ENCODE peak calls at places on chromosomes 11 and 22, in nine cellular contexts. L is MM.1S; J is body of pancreas; I is upper lobe of right lung; T is fibroblast of mammary gland; K is Caco-2; O is lower leg skin; H is CD8-positive, alpha-beta T cell; D is heart left ventricle. X is an unnamed sample.

GRCh38 chr11:61332266-61332822 is 561 bp downstream of the DDB1 start:
- DNase-seq in H (no peak), J (no peak), T (peak), D (no peak), L (no peak), K (peak), O (no peak), I (no peak), X (peak)

GRCh38 chr11:12353534-12353933 is 23.8 kb upstream of the PARVA start:
- DNase-seq in I (no peak), D (no peak), O (no peak), K (no peak), T (no peak), J (no peak), L (no peak), H (no peak), X (no peak)

GRCh38 chr11:95358516-95359322 is 127.7 kb upstream of the SESN3 start:
- DNase-seq in L (no peak), O (no peak), D (no peak), I (no peak), K (peak), T (no peak), H (no peak), J (peak), X (no peak)

GRCh38 chr22:39907035-39907434 is 6.2 kb downstream of the GRAP2 start:
- DNase-seq in T (no peak), I (no peak), K (no peak), O (no peak), L (no peak), J (no peak), D (no peak), H (no peak), X (no peak)

GRCh38 chr22:43535741-43536140 is 123.9 kb downstream of the MPPED1 start:
- DNase-seq in H (no peak), D (no peak), L (no peak), K (no peak), T (no peak), I (peak), O (no peak), J (no peak), X (no peak)

GRCh38 chr11:130043575-130043974 is 26.1 kb upstream of the APLP2 start:
- DNase-seq in H (no peak), K (no peak), J (peak), D (peak), I (no peak), T (no peak), O (no peak), L (no peak), X (no peak)

GRCh38 chr11:36012410-36012809 is 68.5 kb downstream of the LDLRAD3 start:
- DNase-seq in O (no peak), I (no peak), J (no peak), D (no peak), H (no peak), L (no peak), T (peak), K (no peak), X (no peak)

GRCh38 chr11:94740083-94740974 is 27.8 kb upstream of the AMOTL1 start:
- DNase-seq in I (peak), L (peak), O (peak), H (no peak), J (peak), K (no peak), D (peak), T (no peak), X (peak)

GRCh38 chr11:3043315-3043871 is 13.8 kb downstream of the CARS1 start:
- DNase-seq in T (peak), I (no peak), L (no peak), H (no peak), K (no peak), O (no peak), D (peak), J (peak), X (no peak)

DNA sequence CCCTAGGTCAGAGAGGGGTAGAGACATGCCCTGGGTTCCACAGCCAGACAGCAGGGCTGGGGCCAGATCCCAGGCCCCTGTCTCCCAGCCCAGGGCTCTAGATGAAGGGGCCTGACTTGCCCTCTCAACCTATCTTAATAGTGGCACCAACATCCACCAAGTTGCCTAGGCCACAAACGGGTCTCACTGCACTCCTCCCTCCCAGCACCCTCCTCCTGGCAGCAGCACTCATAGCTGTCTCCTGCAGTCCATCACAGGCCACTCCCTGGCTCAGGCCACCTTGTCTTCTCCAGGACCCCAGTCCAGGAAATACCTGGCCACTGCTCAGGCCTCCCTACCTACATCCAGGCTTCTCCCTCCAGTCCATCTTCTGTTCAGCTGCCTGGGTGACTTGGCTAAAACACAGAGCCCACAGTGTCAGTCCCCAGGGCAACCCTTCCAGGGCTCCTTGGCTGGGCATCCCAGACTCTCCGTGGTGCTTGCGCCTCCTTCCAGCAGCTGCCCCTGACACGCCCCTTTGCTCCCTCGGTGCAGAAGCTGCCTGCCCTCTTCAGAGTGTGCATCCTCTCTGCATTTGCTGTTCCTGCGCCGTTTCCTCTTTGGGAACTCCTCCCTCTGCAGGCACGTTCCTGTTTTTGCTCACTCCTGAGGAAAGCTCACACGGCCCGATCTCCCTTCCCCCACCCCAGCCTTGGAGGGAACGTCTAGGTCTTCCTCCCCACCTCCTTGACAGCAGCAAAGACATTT is 40.5 kb downstream of the LRRC32 start:
- DNase-seq in T (peak), K (no peak), L (no peak), I (peak), O (peak), H (no peak), D (peak), J (peak), X (no peak)
- TF ChIP-seq CTCF in T (peak), K (no peak), L (no peak), I (no peak), O (no peak), H (no peak), D (no peak), J (no peak), X (no peak)

DNA sequence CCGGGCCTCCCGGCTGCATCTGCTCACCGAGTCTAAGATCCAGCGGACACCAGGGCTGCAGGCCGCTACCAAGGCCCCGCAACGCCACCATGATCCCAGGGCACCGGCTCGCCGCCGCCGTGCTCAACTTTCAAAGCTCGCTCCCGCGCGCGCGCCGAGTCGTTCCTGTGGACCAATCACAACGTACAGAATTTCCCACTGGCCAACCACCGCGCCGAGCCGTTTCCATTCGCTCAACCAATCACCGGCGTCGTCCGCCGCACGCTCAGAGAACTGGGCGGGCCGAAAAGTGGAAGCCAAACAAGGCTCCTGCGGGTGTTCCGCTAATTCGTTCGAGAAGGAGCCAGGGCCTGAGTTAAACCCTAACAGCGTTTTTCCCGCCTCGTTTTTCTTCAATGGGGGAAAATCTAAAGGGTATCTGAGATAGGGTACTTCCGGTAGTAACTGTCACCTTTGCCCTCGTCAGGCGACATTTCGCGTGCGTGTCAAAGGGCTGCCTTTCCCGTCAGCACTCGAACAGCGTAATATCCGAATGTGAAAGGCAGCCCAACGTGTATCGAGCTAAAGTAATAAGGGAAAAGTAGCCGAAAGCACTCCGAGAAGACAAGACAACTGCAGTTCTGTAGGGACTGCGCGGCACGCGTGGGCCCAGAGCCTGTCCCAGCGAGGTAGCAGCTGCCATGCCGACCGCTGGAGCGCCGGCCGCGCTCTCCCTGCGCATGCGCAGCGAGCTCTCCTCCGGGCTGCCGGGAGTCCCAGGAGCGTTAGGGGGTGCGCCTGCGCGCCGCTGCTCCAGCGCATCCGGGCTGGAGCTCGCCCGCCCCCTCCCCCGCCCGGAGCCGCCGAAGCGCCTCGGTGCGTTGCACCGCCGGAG is at the start of the genes NCAPD3 and VPS26B:
- DNase-seq in D (peak), T (peak), J (peak), H (peak), K (peak), L (peak), O (peak), I (peak), X (peak)
- TF ChIP-seq CTCF in D (no peak), T (no peak), J (peak), H (no peak), K (no peak), L (no peak), O (no peak), I (no peak), X (no peak)

GRCh38 chr22:37043828-37044538 is 7.6 kb upstream of the KCTD17 start:
- DNase-seq in D (peak), I (peak), T (peak), O (peak), L (peak), K (peak), J (peak), H (no peak), X (peak)

GRCh38 chr22:37046589-37046988 is 5.0 kb upstream of the KCTD17 start:
- DNase-seq in J (no peak), T (no peak), H (no peak), O (no peak), K (no peak), D (no peak), L (no peak), I (no peak), X (no peak)

GRCh38 chr22:37044634-37045625 is 6.6 kb upstream of the KCTD17 start:
- DNase-seq in H (no peak), J (no peak), L (no peak), I (no peak), T (no peak), K (no peak), O (no peak), D (no peak), X (no peak)

GRCh38 chr22:37048133-37048532 is 3.4 kb upstream of the KCTD17 start:
- DNase-seq in D (no peak), L (no peak), O (no peak), J (no peak), K (no peak), I (no peak), T (no peak), H (no peak), X (no peak)

DNA sequence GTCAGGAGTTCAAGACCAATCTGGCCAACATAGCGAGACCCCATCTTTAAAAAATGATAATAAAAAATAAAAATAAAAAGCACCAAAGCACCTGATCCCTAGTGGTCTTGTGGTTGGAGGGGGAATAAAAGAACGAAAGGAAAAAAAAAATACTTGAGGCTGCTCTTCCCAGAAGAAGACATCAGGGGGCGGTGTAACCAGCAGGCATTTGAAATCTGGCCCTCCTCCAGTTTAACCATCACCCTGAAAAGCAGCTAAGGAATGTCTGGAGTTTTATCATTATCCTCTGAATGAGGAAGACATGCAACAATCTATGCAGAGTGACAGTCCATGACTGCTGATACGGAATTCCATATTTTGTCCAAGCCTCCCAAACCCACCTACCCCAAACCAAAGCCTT is 5.6 kb upstream of the KCTD17 start:
- DNase-seq in L (peak), I (no peak), H (no peak), K (no peak), J (no peak), T (peak), O (no peak), D (no peak), X (peak)
- TF ChIP-seq CTCF in L (peak), I (peak), H (peak), K (peak), J (no peak), T (peak), O (no peak), D (peak), X (peak)

DNA sequence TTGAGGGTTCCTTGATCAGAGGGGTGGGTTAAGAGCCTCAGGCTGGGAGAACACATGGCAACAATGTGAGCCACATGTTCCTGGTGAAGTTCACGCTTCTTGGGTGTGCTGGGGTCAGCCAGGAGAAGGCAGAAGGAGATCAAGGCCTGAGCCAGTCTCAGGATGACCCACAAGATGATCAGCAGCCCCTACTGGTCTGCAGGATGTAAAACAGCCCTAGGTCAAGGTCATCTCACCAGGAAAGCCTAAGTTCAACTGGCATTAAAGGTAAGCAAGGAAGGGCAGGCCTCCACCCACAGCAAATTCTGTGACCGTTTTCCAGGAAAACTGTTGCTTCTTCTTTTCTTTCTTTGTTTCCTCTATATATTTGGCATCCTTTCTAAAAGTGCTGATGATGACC is 156.7 kb upstream of the KIRREL3 start:
- DNase-seq in O (no peak), T (no peak), D (no peak), J (no peak), I (no peak), K (no peak), L (no peak), H (no peak), X (no peak)
- TF ChIP-seq CTCF in O (no peak), T (no peak), D (no peak), J (no peak), I (no peak), K (no peak), L (no peak), H (no peak), X (no peak)

GRCh38 chr22:42313804-42314581 is 43.5 kb upstream of the TCF20 start:
- DNase-seq in T (peak), K (peak), J (peak), D (no peak), H (no peak), O (no peak), L (peak), I (no peak), X (peak)
- TF ChIP-seq CTCF in T (no peak), K (peak), J (peak), D (peak), H (peak), O (peak), L (peak), I (peak), X (no peak)

GRCh38 chr22:21947040-21948014 is 5.3 kb downstream of the PPM1F start:
- DNase-seq in T (peak), D (no peak), J (no peak), O (no peak), L (no peak), H (no peak), I (no peak), K (peak), X (peak)
- TF ChIP-seq CTCF in T (peak), D (peak), J (peak), O (no peak), L (no peak), H (no peak), I (peak), K (peak), X (peak)

DNA sequence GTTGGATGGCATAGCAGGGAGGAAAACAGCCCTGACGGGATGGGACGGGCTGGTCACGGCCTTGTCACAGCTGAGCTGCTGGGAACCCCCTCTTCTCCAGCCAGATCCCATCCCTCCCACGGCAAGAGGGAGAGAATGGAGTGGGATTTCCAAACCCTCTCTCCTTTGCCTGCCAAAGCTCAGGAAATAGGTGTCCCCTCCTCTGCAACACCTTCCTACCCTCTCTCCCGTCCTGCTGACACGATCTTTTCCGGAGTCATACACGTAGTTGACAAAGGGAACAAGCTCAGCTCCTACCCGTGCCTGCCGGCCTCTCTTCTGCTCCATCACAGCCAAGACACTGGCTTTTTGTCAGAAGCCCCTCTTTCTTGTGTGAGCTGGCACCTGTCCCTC is 48.1 kb downstream of the PISD start:
- DNase-seq in H (no peak), I (no peak), O (no peak), T (no peak), D (no peak), J (no peak), K (no peak), L (no peak), X (no peak)
- TF ChIP-seq CTCF in H (no peak), I (no peak), O (no peak), T (no peak), D (no peak), J (no peak), K (no peak), L (no peak), X (no peak)

GRCh38 chr11:67197606-67198005 is 68.7 kb upstream of the GRK2 start:
- DNase-seq in L (no peak), K (no peak), O (no peak), H (no peak), D (no peak), T (no peak), I (no peak), J (no peak), X (no peak)

GRCh38 chr11:67194096-67194495 is 72.2 kb upstream of the GRK2 start:
- DNase-seq in D (no peak), I (no peak), T (no peak), J (no peak), H (no peak), O (no peak), K (no peak), L (no peak), X (no peak)

GRCh38 chr11:67199751-67200150 is 66.5 kb upstream of the GRK2 start:
- DNase-seq in J (no peak), H (no peak), K (no peak), L (no peak), O (no peak), D (no peak), I (no peak), T (no peak), X (no peak)

GRCh38 chr11:67195971-67196418 is 70.3 kb upstream of the GRK2 start:
- DNase-seq in O (no peak), I (no peak), K (peak), T (peak), L (no peak), D (no peak), J (no peak), H (no peak), X (no peak)
- TF ChIP-seq CTCF in O (no peak), I (no peak), K (peak), T (no peak), L (no peak), D (no peak), J (no peak), H (no peak), X (no peak)

GRCh38 chr11:68044145-68044813 is 5.5 kb downstream of the TCIRG1 start:
- DNase-seq in H (no peak), O (no peak), J (peak), D (no peak), T (no peak), I (no peak), K (no peak), L (no peak), X (no peak)
- TF ChIP-seq CTCF in H (no peak), O (no peak), J (no peak), D (no peak), T (no peak), I (no peak), K (no peak), L (no peak), X (no peak)

DNA sequence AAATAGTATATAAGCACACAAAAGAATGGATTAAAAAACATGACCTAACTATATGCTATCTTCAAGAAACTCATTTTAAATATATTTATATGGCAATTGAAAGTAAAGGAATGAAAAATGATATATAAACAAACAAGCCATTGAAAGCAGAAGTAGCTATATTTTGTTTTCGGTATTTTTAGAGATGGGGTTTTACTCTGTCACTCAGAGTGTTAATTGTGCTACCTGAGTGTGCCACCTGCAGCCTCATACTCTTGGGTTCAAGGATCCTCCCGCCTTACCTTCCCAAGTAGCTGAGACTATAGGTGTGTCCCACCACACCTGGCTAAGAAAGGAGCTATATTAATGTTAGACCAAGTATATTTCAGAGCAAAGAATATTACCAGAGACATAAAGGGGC is 624.1 kb downstream of the BUD13 start:
- DNase-seq in O (no peak), J (no peak), T (no peak), D (no peak), L (no peak), H (no peak), K (no peak), I (no peak), X (no peak)
- TF ChIP-seq CTCF in O (no peak), J (no peak), T (no peak), D (no peak), L (no peak), H (no peak), K (no peak), I (no peak), X (no peak)